ENCODE peak calls at places on chromosome 16, in seven cellular contexts. One of them, this sample, is unnamed.

GRCh38 chr16:937723-938122 is 33.1 kb downstream of the LMF1 start:
- DNase-seq in NB4: no peak
- DNase-seq in IMR-90: no peak
- DNase-seq in esophagus muscularis mucosa: no peak
- DNase-seq in ovary: no peak
- DNase-seq in Peyer's patch: no peak
- DNase-seq in breast epithelium: no peak
- DNase-seq in this sample: no peak

GRCh38 chr16:29007865-29008593 is 23.2 kb downstream of the LAT start:
- DNase-seq in ovary: no peak
- DNase-seq in breast epithelium: no peak
- DNase-seq in NB4: peak
- DNase-seq in Peyer's patch: peak
- DNase-seq in esophagus muscularis mucosa: no peak
- DNase-seq in IMR-90: peak
- DNase-seq in this sample: no peak

GRCh38 chr16:75065149-75065807 is 51.3 kb downstream of the LDHD start:
- DNase-seq in breast epithelium: no peak
- DNase-seq in ovary: no peak
- DNase-seq in IMR-90: no peak
- DNase-seq in esophagus muscularis mucosa: no peak
- DNase-seq in Peyer's patch: peak
- DNase-seq in NB4: peak
- DNase-seq in this sample: no peak

GRCh38 chr16:88442811-88443576 is 10.1 kb upstream of the ZFPM1 start:
- DNase-seq in esophagus muscularis mucosa: no peak
- DNase-seq in IMR-90: peak
- DNase-seq in NB4: peak
- DNase-seq in breast epithelium: peak
- DNase-seq in Peyer's patch: peak
- DNase-seq in ovary: peak
- DNase-seq in this sample: peak

GRCh38 chr16:228151-228855 is 946 bp downstream of the LUC7L start:
- DNase-seq in breast epithelium: no peak
- DNase-seq in Peyer's patch: no peak
- DNase-seq in ovary: no peak
- DNase-seq in NB4: peak
- DNase-seq in esophagus muscularis mucosa: no peak
- DNase-seq in IMR-90: peak
- DNase-seq in this sample: no peak

GRCh38 chr16:54934536-54935410 is 4.1 kb downstream of the IRX5 start:
- DNase-seq in breast epithelium: peak
- DNase-seq in Peyer's patch: no peak
- DNase-seq in IMR-90: no peak
- DNase-seq in ovary: no peak
- DNase-seq in NB4: no peak
- DNase-seq in esophagus muscularis mucosa: peak
- DNase-seq in this sample: no peak

GRCh38 chr16:4847774-4848587 is 700 bp downstream of the UBN1 start:
- DNase-seq in NB4: peak
- DNase-seq in breast epithelium: peak
- DNase-seq in ovary: peak
- DNase-seq in esophagus muscularis mucosa: peak
- DNase-seq in IMR-90: peak
- DNase-seq in Peyer's patch: peak
- DNase-seq in this sample: no peak

GRCh38 chr16:3182608-3183444 is 5.2 kb upstream of the OR1F1 start:
- DNase-seq in breast epithelium: no peak
- DNase-seq in ovary: no peak
- DNase-seq in IMR-90: peak
- DNase-seq in Peyer's patch: peak
- DNase-seq in esophagus muscularis mucosa: no peak
- DNase-seq in NB4: peak
- DNase-seq in this sample: peak

GRCh38 chr16:10013364-10013763 is 168.9 kb downstream of the GRIN2A start:
- DNase-seq in ovary: no peak
- DNase-seq in IMR-90: no peak
- DNase-seq in NB4: no peak
- DNase-seq in breast epithelium: no peak
- DNase-seq in Peyer's patch: no peak
- DNase-seq in esophagus muscularis mucosa: no peak
- DNase-seq in this sample: no peak

GRCh38 chr16:25222959-25223358 is 6.2 kb downstream of the AQP8 start:
- DNase-seq in Peyer's patch: no peak
- DNase-seq in esophagus muscularis mucosa: no peak
- DNase-seq in NB4: no peak
- DNase-seq in IMR-90: no peak
- DNase-seq in ovary: no peak
- DNase-seq in breast epithelium: no peak
- DNase-seq in this sample: no peak

GRCh38 chr16:74730049-74730683 is 29.5 kb upstream of the MLKL start:
- DNase-seq in NB4: no peak
- DNase-seq in IMR-90: no peak
- DNase-seq in Peyer's patch: peak
- DNase-seq in breast epithelium: peak
- DNase-seq in ovary: no peak
- DNase-seq in esophagus muscularis mucosa: no peak
- DNase-seq in this sample: no peak

GRCh38 chr16:79261461-79261860 is 339.1 kb downstream of the MAF start:
- DNase-seq in IMR-90: no peak
- DNase-seq in NB4: peak
- DNase-seq in breast epithelium: no peak
- DNase-seq in Peyer's patch: peak
- DNase-seq in ovary: peak
- DNase-seq in esophagus muscularis mucosa: no peak
- DNase-seq in this sample: peak

GRCh38 chr16:12661656-12662172 is 142.0 kb downstream of the CPPED1 start:
- DNase-seq in esophagus muscularis mucosa: no peak
- DNase-seq in ovary: no peak
- DNase-seq in breast epithelium: no peak
- DNase-seq in Peyer's patch: no peak
- DNase-seq in IMR-90: peak
- DNase-seq in NB4: peak
- DNase-seq in this sample: peak

GRCh38 chr16:71467810-71468209 is 5.8 kb upstream of the ZNF23 start:
- DNase-seq in IMR-90: peak
- DNase-seq in breast epithelium: no peak
- DNase-seq in esophagus muscularis mucosa: no peak
- DNase-seq in Peyer's patch: no peak
- DNase-seq in ovary: peak
- DNase-seq in NB4: peak
- DNase-seq in this sample: no peak

GRCh38 chr16:65490296-65490695 is 368.4 kb upstream of the CDH11 start:
- DNase-seq in NB4: no peak
- DNase-seq in ovary: no peak
- DNase-seq in breast epithelium: no peak
- DNase-seq in IMR-90: no peak
- DNase-seq in esophagus muscularis mucosa: peak
- DNase-seq in Peyer's patch: no peak
- DNase-seq in this sample: no peak

GRCh38 chr16:72945611-72946010 is 102.3 kb downstream of the ZFHX3 start:
- DNase-seq in breast epithelium: no peak
- DNase-seq in Peyer's patch: no peak
- DNase-seq in NB4: no peak
- DNase-seq in IMR-90: no peak
- DNase-seq in esophagus muscularis mucosa: no peak
- DNase-seq in ovary: no peak
- DNase-seq in this sample: no peak

GRCh38 chr16:65075877-65076276 is 46.0 kb downstream of the CDH11 start:
- DNase-seq in ovary: no peak
- DNase-seq in Peyer's patch: no peak
- DNase-seq in esophagus muscularis mucosa: no peak
- DNase-seq in IMR-90: no peak
- DNase-seq in NB4: no peak
- DNase-seq in breast epithelium: no peak
- DNase-seq in this sample: no peak

GRCh38 chr16:30924086-30924714 is 828 bp downstream of the FBXL19 start:
- DNase-seq in NB4: peak
- DNase-seq in ovary: peak
- DNase-seq in Peyer's patch: no peak
- DNase-seq in esophagus muscularis mucosa: no peak
- DNase-seq in IMR-90: no peak
- DNase-seq in breast epithelium: no peak
- DNase-seq in this sample: no peak
- TF ChIP-seq POLR2A in NB4: no peak
- TF ChIP-seq POLR2A in ovary: no peak
- TF ChIP-seq POLR2A in Peyer's patch: no peak
- TF ChIP-seq POLR2A in esophagus muscularis mucosa: no peak
- TF ChIP-seq POLR2A in IMR-90: no peak
- TF ChIP-seq POLR2A in breast epithelium: no peak
- TF ChIP-seq POLR2A in this sample: peak

GRCh38 chr16:66899945-66900688 is 18.6 kb downstream of the CDH16 start:
- DNase-seq in breast epithelium: no peak
- DNase-seq in ovary: peak
- DNase-seq in NB4: peak
- DNase-seq in Peyer's patch: peak
- DNase-seq in IMR-90: peak
- DNase-seq in esophagus muscularis mucosa: no peak
- DNase-seq in this sample: no peak

GRCh38 chr16:66898207-66898606 is 17.9 kb downstream of the PDP2 start:
- DNase-seq in ovary: peak
- DNase-seq in NB4: no peak
- DNase-seq in IMR-90: peak
- DNase-seq in breast epithelium: no peak
- DNase-seq in esophagus muscularis mucosa: no peak
- DNase-seq in Peyer's patch: no peak
- DNase-seq in this sample: no peak

GRCh38 chr16:66898933-66899309 is 18.6 kb downstream of the PDP2 start:
- DNase-seq in breast epithelium: no peak
- DNase-seq in Peyer's patch: no peak
- DNase-seq in ovary: no peak
- DNase-seq in NB4: no peak
- DNase-seq in IMR-90: no peak
- DNase-seq in esophagus muscularis mucosa: no peak
- DNase-seq in this sample: no peak

GRCh38 chr16:66900721-66901441 is 17.8 kb downstream of the CDH16 start:
- DNase-seq in ovary: peak
- DNase-seq in breast epithelium: no peak
- DNase-seq in NB4: no peak
- DNase-seq in IMR-90: no peak
- DNase-seq in Peyer's patch: no peak
- DNase-seq in esophagus muscularis mucosa: no peak
- DNase-seq in this sample: no peak

DNA sequence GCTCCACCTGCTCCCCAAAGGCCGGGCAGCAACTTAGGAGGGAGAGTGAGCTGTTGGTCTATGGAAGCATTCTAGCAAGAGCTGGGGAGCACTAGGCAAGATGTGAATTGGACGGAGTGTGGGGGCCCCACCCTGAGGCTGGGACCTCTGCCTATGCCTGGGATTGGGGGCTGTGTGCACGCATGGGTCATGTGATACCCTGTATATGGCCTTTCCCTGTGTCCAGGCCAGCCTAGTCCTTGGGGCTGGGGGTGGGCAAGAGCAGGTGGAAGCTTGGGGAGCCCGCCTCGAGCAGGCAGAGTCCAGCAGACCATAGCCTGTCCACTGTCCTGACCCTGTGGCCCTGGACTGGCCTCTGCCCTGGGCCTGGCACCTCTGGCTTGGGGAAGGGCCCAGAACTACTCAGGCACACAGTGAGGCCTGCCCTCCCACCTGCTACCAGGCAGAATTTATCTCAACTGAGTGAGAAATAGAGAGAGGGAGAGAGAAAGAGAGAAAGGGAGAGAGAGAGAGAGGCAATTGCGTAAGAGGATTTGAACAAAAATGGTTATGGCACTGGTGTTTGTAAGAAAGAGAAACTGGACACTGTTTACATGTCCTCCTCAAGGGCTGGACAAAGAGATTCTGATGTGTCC is 19.1 kb downstream of the PDP2 start:
- DNase-seq in breast epithelium: no peak
- DNase-seq in IMR-90: peak
- DNase-seq in Peyer's patch: no peak
- DNase-seq in ovary: peak
- DNase-seq in esophagus muscularis mucosa: no peak
- DNase-seq in NB4: no peak
- DNase-seq in this sample: no peak
- TF ChIP-seq POLR2A in breast epithelium: no peak
- TF ChIP-seq POLR2A in IMR-90: no peak
- TF ChIP-seq POLR2A in Peyer's patch: no peak
- TF ChIP-seq POLR2A in ovary: no peak
- TF ChIP-seq POLR2A in esophagus muscularis mucosa: no peak
- TF ChIP-seq POLR2A in NB4: no peak
- TF ChIP-seq POLR2A in this sample: no peak

DNA sequence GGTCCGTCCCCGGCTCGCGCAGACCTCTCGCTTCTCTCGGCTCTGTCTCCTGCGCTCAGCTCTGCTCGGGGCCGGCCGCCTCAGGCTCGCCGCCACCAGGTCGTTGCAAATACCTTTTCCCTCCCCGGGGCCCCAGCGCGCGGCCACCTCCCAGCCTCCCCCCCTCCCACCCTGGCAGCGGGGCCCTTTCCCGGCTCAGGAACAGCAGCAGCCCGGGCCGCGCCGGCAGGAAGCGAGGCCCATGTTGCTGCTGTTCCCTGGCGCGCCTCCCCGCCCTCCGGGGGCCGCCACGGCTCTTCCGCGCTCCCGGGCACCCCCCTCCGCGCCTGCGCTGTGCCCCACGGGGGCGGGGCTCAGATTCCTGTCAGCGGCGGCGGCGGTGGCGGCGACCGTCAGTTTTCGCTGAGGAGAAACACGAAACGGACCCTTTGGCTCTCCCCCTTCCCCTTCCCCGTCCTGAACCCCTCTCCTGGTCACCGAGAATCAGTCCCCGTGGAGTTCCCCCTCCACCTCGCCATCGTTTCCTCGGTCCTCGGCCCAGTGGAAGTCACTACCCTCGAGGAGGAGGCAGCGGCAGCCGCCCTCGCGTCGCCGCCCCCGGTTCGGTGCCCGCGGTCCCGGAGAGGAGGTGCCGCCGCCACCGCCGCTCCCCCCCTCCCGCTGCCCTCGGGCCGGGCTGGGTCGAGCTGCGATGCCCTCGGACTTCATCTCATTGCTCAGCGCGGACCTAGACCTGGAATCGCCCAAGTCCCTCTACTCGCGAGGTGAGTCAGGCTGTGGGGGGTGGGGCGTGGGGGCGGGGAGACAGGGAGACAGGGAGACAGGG is at the start of gene NFAT5:
- DNase-seq in NB4: peak
- DNase-seq in esophagus muscularis mucosa: peak
- DNase-seq in Peyer's patch: peak
- DNase-seq in IMR-90: peak
- DNase-seq in breast epithelium: peak
- DNase-seq in ovary: peak
- DNase-seq in this sample: peak
- TF ChIP-seq POLR2A in NB4: peak
- TF ChIP-seq POLR2A in esophagus muscularis mucosa: peak
- TF ChIP-seq POLR2A in Peyer's patch: peak
- TF ChIP-seq POLR2A in IMR-90: peak
- TF ChIP-seq POLR2A in breast epithelium: peak
- TF ChIP-seq POLR2A in ovary: peak
- TF ChIP-seq POLR2A in this sample: peak

DNA sequence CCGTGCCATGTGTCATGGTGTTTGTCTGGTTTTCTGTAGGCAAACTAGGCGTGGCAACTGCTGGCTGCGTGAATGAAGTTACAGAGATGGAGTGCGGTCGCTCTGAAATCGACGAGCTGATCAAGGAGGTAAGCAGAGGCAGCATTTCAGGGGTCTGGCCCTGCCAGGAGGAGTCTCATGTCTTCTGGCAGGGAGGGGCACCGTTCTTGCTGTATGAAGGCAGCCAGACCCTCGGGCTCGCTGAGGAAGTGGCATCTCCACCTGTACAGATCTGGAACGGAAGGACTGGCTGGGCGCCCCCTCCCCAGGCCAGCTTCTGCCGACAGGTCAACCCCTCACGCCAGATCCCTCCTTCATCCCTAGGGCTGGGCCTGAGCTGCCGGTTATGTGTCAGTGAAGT is 12.6 kb downstream of the IRF8 start:
- DNase-seq in esophagus muscularis mucosa: no peak
- DNase-seq in breast epithelium: no peak
- DNase-seq in NB4: no peak
- DNase-seq in Peyer's patch: no peak
- DNase-seq in IMR-90: no peak
- DNase-seq in ovary: no peak
- DNase-seq in this sample: no peak
- TF ChIP-seq POLR2A in esophagus muscularis mucosa: no peak
- TF ChIP-seq POLR2A in breast epithelium: no peak
- TF ChIP-seq POLR2A in NB4: no peak
- TF ChIP-seq POLR2A in Peyer's patch: no peak
- TF ChIP-seq POLR2A in IMR-90: no peak
- TF ChIP-seq POLR2A in ovary: no peak
- TF ChIP-seq POLR2A in this sample: no peak

This sample was measured in H1.